ENCODE peak calls at places on chromosomes 16 and 17, in six cellular contexts. One of them, this sample, is unnamed.
A peak's percentile ranks its signal among the peaks of the same experiment; 100 is the strongest.

GRCh38 chr16:84952335-84953050 is 58.8 kb downstream of the ZDHHC7 start:
- DNase-seq in HepG2: peak; percentile 83
- DNase-seq in breast epithelium: peak; percentile 71
- DNase-seq in SK-N-SH: peak; percentile 85
- DNase-seq in stomach: peak; percentile 85
- DNase-seq in GM12878: peak; percentile 40
- DNase-seq in this sample: no peak

GRCh38 chr17:13212861-13213260 is 195.0 kb upstream of the ELAC2 start:
- DNase-seq in breast epithelium: no peak
- DNase-seq in stomach: no peak
- DNase-seq in SK-N-SH: no peak
- DNase-seq in HepG2: no peak
- DNase-seq in GM12878: no peak
- DNase-seq in this sample: no peak

GRCh38 chr17:78324391-78325075 is 35.3 kb downstream of the SOCS3 start:
- DNase-seq in breast epithelium: no peak
- DNase-seq in GM12878: no peak
- DNase-seq in HepG2: no peak
- DNase-seq in SK-N-SH: peak; percentile 89
- DNase-seq in stomach: no peak
- DNase-seq in this sample: peak; percentile 97

GRCh38 chr16:50887500-50887899 is 145.6 kb downstream of the CYLD start:
- DNase-seq in breast epithelium: no peak
- DNase-seq in stomach: no peak
- DNase-seq in SK-N-SH: no peak
- DNase-seq in GM12878: no peak
- DNase-seq in HepG2: no peak
- DNase-seq in this sample: peak; percentile 67

GRCh38 chr16:89055894-89056555 is 37.6 kb upstream of the ACSF3 start:
- DNase-seq in SK-N-SH: no peak
- DNase-seq in GM12878: no peak
- DNase-seq in breast epithelium: no peak
- DNase-seq in HepG2: no peak
- DNase-seq in stomach: no peak
- DNase-seq in this sample: no peak

GRCh38 chr17:8360751-8361150 is 15.8 kb downstream of the KRABD2 start:
- DNase-seq in breast epithelium: no peak
- DNase-seq in HepG2: no peak
- DNase-seq in stomach: no peak
- DNase-seq in SK-N-SH: no peak
- DNase-seq in GM12878: no peak
- DNase-seq in this sample: no peak

GRCh38 chr17:49567104-49567521 is 8.6 kb upstream of the NXPH3 start:
- DNase-seq in GM12878: no peak
- DNase-seq in stomach: no peak
- DNase-seq in breast epithelium: no peak
- DNase-seq in SK-N-SH: no peak
- DNase-seq in HepG2: no peak
- DNase-seq in this sample: no peak

GRCh38 chr17:50946891-50947843 is 81.0 kb upstream of the TOB1 start:
- DNase-seq in SK-N-SH: no peak
- DNase-seq in HepG2: no peak
- DNase-seq in breast epithelium: no peak
- DNase-seq in GM12878: no peak
- DNase-seq in stomach: no peak
- DNase-seq in this sample: no peak

GRCh38 chr16:17470871-17471744 is at the start of gene XYLT1:
- DNase-seq in GM12878: no peak
- DNase-seq in breast epithelium: no peak
- DNase-seq in HepG2: no peak
- DNase-seq in SK-N-SH: peak; percentile 89
- DNase-seq in stomach: peak; percentile 46
- DNase-seq in this sample: no peak

GRCh38 chr17:164536-165235 is 16.8 kb downstream of the DOC2B start:
- DNase-seq in breast epithelium: no peak
- DNase-seq in GM12878: no peak
- DNase-seq in HepG2: peak; percentile 40
- DNase-seq in stomach: peak; percentile 47
- DNase-seq in SK-N-SH: peak; percentile 88
- DNase-seq in this sample: no peak

GRCh38 chr17:10265100-10265810 is 66.8 kb upstream of the GAS7 start:
- DNase-seq in SK-N-SH: no peak
- DNase-seq in breast epithelium: no peak
- DNase-seq in stomach: no peak
- DNase-seq in HepG2: no peak
- DNase-seq in GM12878: peak; percentile 23
- DNase-seq in this sample: no peak

GRCh38 chr17:45225051-45225700 is 3.5 kb downstream of the FMNL1 start:
- DNase-seq in GM12878: no peak
- DNase-seq in stomach: no peak
- DNase-seq in HepG2: no peak
- DNase-seq in SK-N-SH: no peak
- DNase-seq in breast epithelium: no peak
- DNase-seq in this sample: no peak

GRCh38 chr16:85220125-85220839 is 108.0 kb upstream of the CIBAR2 start:
- DNase-seq in GM12878: no peak
- DNase-seq in SK-N-SH: peak; percentile 92
- DNase-seq in stomach: peak; percentile 84
- DNase-seq in HepG2: peak; percentile 22
- DNase-seq in breast epithelium: no peak
- DNase-seq in this sample: no peak

GRCh38 chr17:77319211-77320031 is 178.7 kb downstream of the SEC14L1 start:
- DNase-seq in breast epithelium: peak; percentile 92
- DNase-seq in stomach: peak; percentile 88
- DNase-seq in GM12878: no peak
- DNase-seq in HepG2: no peak
- DNase-seq in SK-N-SH: peak; percentile 43
- DNase-seq in this sample: no peak

GRCh38 chr17:14886200-14886739 is 378.9 kb downstream of the PMP22 start:
- DNase-seq in breast epithelium: no peak
- DNase-seq in GM12878: no peak
- DNase-seq in stomach: no peak
- DNase-seq in HepG2: peak; percentile 9
- DNase-seq in SK-N-SH: no peak
- DNase-seq in this sample: no peak

GRCh38 chr17:688100-688989 is 26.3 kb downstream of the VPS53 start:
- DNase-seq in breast epithelium: no peak
- DNase-seq in stomach: no peak
- DNase-seq in GM12878: no peak
- DNase-seq in SK-N-SH: no peak
- DNase-seq in HepG2: peak; percentile 9
- DNase-seq in this sample: no peak

GRCh38 chr16:27790546-27791403 is 240.8 kb downstream of the KATNIP start:
- DNase-seq in HepG2: no peak
- DNase-seq in GM12878: no peak
- DNase-seq in breast epithelium: no peak
- DNase-seq in SK-N-SH: no peak
- DNase-seq in stomach: no peak
- DNase-seq in this sample: no peak

GRCh38 chr16:57824880-57825279 is 22.6 kb upstream of the KIFC3 start:
- DNase-seq in stomach: no peak
- DNase-seq in GM12878: no peak
- DNase-seq in HepG2: peak; percentile 73
- DNase-seq in SK-N-SH: no peak
- DNase-seq in breast epithelium: no peak
- DNase-seq in this sample: no peak

GRCh38 chr17:45227101-45227591 is 5.5 kb downstream of the FMNL1 start:
- DNase-seq in SK-N-SH: no peak
- DNase-seq in stomach: no peak
- DNase-seq in HepG2: no peak
- DNase-seq in GM12878: peak; percentile 54
- DNase-seq in breast epithelium: no peak
- DNase-seq in this sample: no peak

GRCh38 chr16:84614075-84614474 is 3.8 kb downstream of the COTL1 start:
- DNase-seq in SK-N-SH: no peak
- DNase-seq in stomach: no peak
- DNase-seq in breast epithelium: no peak
- DNase-seq in HepG2: no peak
- DNase-seq in GM12878: no peak
- DNase-seq in this sample: no peak

GRCh38 chr17:2238432-2239169 is 65.0 kb downstream of the SMG6 start:
- DNase-seq in GM12878: peak; percentile 86
- DNase-seq in SK-N-SH: no peak
- DNase-seq in stomach: no peak
- DNase-seq in HepG2: no peak
- DNase-seq in breast epithelium: no peak
- DNase-seq in this sample: no peak

GRCh38 chr17:77886387-77886728 is 72.1 kb upstream of the TNRC6C start:
- DNase-seq in GM12878: no peak
- DNase-seq in stomach: peak; percentile 41
- DNase-seq in HepG2: no peak
- DNase-seq in SK-N-SH: no peak
- DNase-seq in breast epithelium: no peak
- DNase-seq in this sample: no peak

GRCh38 chr17:38893612-38894011 is 23.8 kb downstream of the LASP1 start:
- DNase-seq in SK-N-SH: no peak
- DNase-seq in stomach: no peak
- DNase-seq in GM12878: no peak
- DNase-seq in breast epithelium: no peak
- DNase-seq in HepG2: no peak
- DNase-seq in this sample: no peak

GRCh38 chr16:72401079-72401361 is 229.1 kb upstream of the PMFBP1 start:
- DNase-seq in SK-N-SH: no peak
- DNase-seq in stomach: no peak
- DNase-seq in HepG2: no peak
- DNase-seq in GM12878: no peak
- DNase-seq in breast epithelium: no peak
- DNase-seq in this sample: no peak

GRCh38 chr16:56424791-56425438 is 430 bp downstream of the AMFR start:
- DNase-seq in HepG2: no peak
- DNase-seq in GM12878: no peak
- DNase-seq in SK-N-SH: peak; percentile 77
- DNase-seq in breast epithelium: no peak
- DNase-seq in stomach: no peak
- DNase-seq in this sample: no peak

GRCh38 chr16:56424404-56424765 is 960 bp downstream of the AMFR start:
- DNase-seq in SK-N-SH: no peak
- DNase-seq in breast epithelium: no peak
- DNase-seq in stomach: no peak
- DNase-seq in HepG2: no peak
- DNase-seq in GM12878: no peak
- DNase-seq in this sample: no peak

GRCh38 chr16:56426585-56426984 is 1.2 kb upstream of the AMFR start:
- DNase-seq in breast epithelium: no peak
- DNase-seq in GM12878: no peak
- DNase-seq in SK-N-SH: no peak
- DNase-seq in HepG2: no peak
- DNase-seq in stomach: no peak
- DNase-seq in this sample: no peak

GRCh38 chr16:56423584-56424403 is 1.6 kb downstream of the AMFR start:
- DNase-seq in HepG2: peak; percentile 39
- DNase-seq in stomach: no peak
- DNase-seq in SK-N-SH: peak; percentile 11
- DNase-seq in breast epithelium: no peak
- DNase-seq in GM12878: peak; percentile 21
- DNase-seq in this sample: no peak

GRCh38 chr16:56425439-56425832 is at the start of gene AMFR:
- DNase-seq in breast epithelium: no peak
- DNase-seq in stomach: peak; percentile 72
- DNase-seq in SK-N-SH: peak; percentile 95
- DNase-seq in HepG2: peak; percentile 74
- DNase-seq in GM12878: no peak
- DNase-seq in this sample: no peak
- H3K4me3 ChIP-seq in breast epithelium: peak within 1 kb of the TSS; percentile 91
- H3K4me3 ChIP-seq in stomach: peak within 1 kb of the TSS; percentile 95
- H3K4me3 ChIP-seq in SK-N-SH: peak within 1 kb of the TSS; percentile 93
- H3K4me3 ChIP-seq in HepG2: peak within 1 kb of the TSS; percentile 90
- H3K4me3 ChIP-seq in GM12878: peak within 1 kb of the TSS; percentile 78
- H3K4me3 ChIP-seq in this sample: peak within 1 kb of the TSS; percentile 74

GRCh38 chr17:81514735-81515529 is 2.3 kb upstream of the ACTG1 start:
- DNase-seq in breast epithelium: peak; percentile 76
- DNase-seq in stomach: peak; percentile 87
- DNase-seq in SK-N-SH: peak; percentile 90
- DNase-seq in HepG2: peak; percentile 73
- DNase-seq in GM12878: no peak
- DNase-seq in this sample: no peak

GRCh38 chr17:81512984-81513668 is 527 bp upstream of the ACTG1 start:
- DNase-seq in GM12878: no peak
- DNase-seq in HepG2: peak; percentile 80
- DNase-seq in SK-N-SH: no peak
- DNase-seq in breast epithelium: peak; percentile 73
- DNase-seq in stomach: peak; percentile 70
- DNase-seq in this sample: no peak

GRCh38 chr17:81514485-81514734 is 1.8 kb upstream of the ACTG1 start:
- DNase-seq in SK-N-SH: no peak
- DNase-seq in breast epithelium: no peak
- DNase-seq in HepG2: no peak
- DNase-seq in stomach: no peak
- DNase-seq in GM12878: no peak
- DNase-seq in this sample: no peak

GRCh38 chr17:81512560-81512983 is at the start of gene ACTG1:
- DNase-seq in SK-N-SH: peak; percentile 100
- DNase-seq in GM12878: no peak
- DNase-seq in HepG2: peak; percentile 86
- DNase-seq in breast epithelium: peak; percentile 94
- DNase-seq in stomach: peak; percentile 94
- DNase-seq in this sample: no peak

GRCh38 chr17:81513669-81514484 is 1.3 kb upstream of the ACTG1 start:
- DNase-seq in stomach: peak; percentile 80
- DNase-seq in GM12878: no peak
- DNase-seq in breast epithelium: peak; percentile 75
- DNase-seq in SK-N-SH: no peak
- DNase-seq in HepG2: peak; percentile 72
- DNase-seq in this sample: no peak
- TF ChIP-seq POLR2AphosphoS5 in stomach: peak; percentile 40
- TF ChIP-seq POLR2AphosphoS5 in GM12878: no peak
- TF ChIP-seq POLR2AphosphoS5 in breast epithelium: no peak
- TF ChIP-seq POLR2AphosphoS5 in SK-N-SH: no peak
- TF ChIP-seq POLR2AphosphoS5 in HepG2: no peak
- TF ChIP-seq POLR2AphosphoS5 in this sample: no peak

DNA sequence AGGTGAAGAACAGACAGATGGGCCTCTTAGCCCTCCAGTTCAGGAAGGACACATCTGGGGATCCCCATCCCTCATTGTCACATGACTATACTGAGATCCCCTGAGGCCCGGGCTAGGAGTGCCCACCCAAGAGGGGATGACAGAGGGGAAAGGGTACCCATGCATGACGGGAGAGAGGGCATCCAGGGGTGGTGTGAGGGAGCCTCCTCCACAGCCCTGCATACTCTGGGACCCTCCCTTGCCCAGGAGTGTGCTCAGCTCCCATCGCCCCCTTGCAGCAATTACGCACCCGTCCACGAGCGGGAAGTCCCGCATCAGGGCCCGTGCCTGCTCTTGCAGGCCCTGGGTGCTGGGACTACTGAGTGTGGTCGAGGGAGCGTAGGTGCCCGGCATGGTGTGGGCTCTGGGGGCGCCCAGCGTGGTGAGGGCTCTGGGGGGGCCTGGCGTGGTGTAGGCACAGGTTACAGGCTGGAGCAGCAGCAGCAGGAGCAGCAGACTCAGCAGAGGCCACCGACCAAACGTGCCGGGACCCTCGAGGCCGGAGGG is 6.5 kb downstream of the DPEP2 start:
- DNase-seq in stomach: no peak
- DNase-seq in GM12878: no peak
- DNase-seq in SK-N-SH: no peak
- DNase-seq in HepG2: no peak
- DNase-seq in breast epithelium: no peak
- DNase-seq in this sample: no peak
- H3K4me3 ChIP-seq in stomach: peak overlapping the region; percentile 42
- H3K4me3 ChIP-seq in GM12878: peak overlapping the region; percentile 24
- H3K4me3 ChIP-seq in SK-N-SH: no peak overlapping the region
- H3K4me3 ChIP-seq in HepG2: peak overlapping the region; percentile 74
- H3K4me3 ChIP-seq in breast epithelium: no peak overlapping the region
- H3K4me3 ChIP-seq in this sample: peak overlapping the region; percentile 35

GRCh38 chr17:73203135-73203787 is 10.4 kb downstream of the COG1 start:
- DNase-seq in HepG2: peak; percentile 96
- DNase-seq in GM12878: no peak
- DNase-seq in breast epithelium: no peak
- DNase-seq in SK-N-SH: no peak
- DNase-seq in stomach: peak; percentile 68
- DNase-seq in this sample: no peak
- TF ChIP-seq POLR2AphosphoS5 in HepG2: no peak
- TF ChIP-seq POLR2AphosphoS5 in GM12878: no peak
- TF ChIP-seq POLR2AphosphoS5 in breast epithelium: no peak
- TF ChIP-seq POLR2AphosphoS5 in SK-N-SH: no peak
- TF ChIP-seq POLR2AphosphoS5 in stomach: peak; percentile 85
- TF ChIP-seq POLR2AphosphoS5 in this sample: no peak

This sample was measured in vagina.